ENCODE peak calls at places on chromosomes 2 and 18, in five cellular contexts. One of them, this sample, is unnamed.

GRCh38 chr2:197028230-197028629 is 101.7 kb upstream of the PGAP1 start:
- DNase-seq in A549: peak
- DNase-seq in psoas muscle: no peak
- DNase-seq in GM13976: no peak
- DNase-seq in D721Med: no peak
- DNase-seq in this sample: no peak

GRCh38 chr2:235382091-235383000 is 111.5 kb upstream of the AGAP1 start:
- DNase-seq in psoas muscle: no peak
- DNase-seq in GM13976: no peak
- DNase-seq in A549: no peak
- DNase-seq in D721Med: no peak
- DNase-seq in this sample: no peak

GRCh38 chr2:152573168-152573567 is 144.1 kb downstream of the PRPF40A start:
- DNase-seq in A549: peak
- DNase-seq in psoas muscle: no peak
- DNase-seq in GM13976: peak
- DNase-seq in D721Med: no peak
- DNase-seq in this sample: peak

GRCh38 chr2:205806126-205806905 is 124.0 kb downstream of the NRP2 start:
- DNase-seq in psoas muscle: no peak
- DNase-seq in D721Med: no peak
- DNase-seq in A549: peak
- DNase-seq in GM13976: no peak
- DNase-seq in this sample: no peak

GRCh38 chr18:69895081-69896047 is 52.3 kb downstream of the CD226 start:
- DNase-seq in A549: no peak
- DNase-seq in psoas muscle: no peak
- DNase-seq in D721Med: no peak
- DNase-seq in GM13976: no peak
- DNase-seq in this sample: peak

GRCh38 chr2:149928026-149928425 is 340.5 kb upstream of the MMADHC start:
- DNase-seq in GM13976: no peak
- DNase-seq in D721Med: no peak
- DNase-seq in psoas muscle: no peak
- DNase-seq in A549: no peak
- DNase-seq in this sample: no peak

GRCh38 chr2:64311191-64311910 is 142.6 kb upstream of the LGALSL start:
- DNase-seq in D721Med: no peak
- DNase-seq in A549: no peak
- DNase-seq in psoas muscle: no peak
- DNase-seq in GM13976: no peak
- DNase-seq in this sample: no peak

GRCh38 chr2:39015424-39015823 is 105.4 kb downstream of the SOS1 start:
- DNase-seq in psoas muscle: no peak
- DNase-seq in A549: no peak
- DNase-seq in GM13976: no peak
- DNase-seq in D721Med: no peak
- DNase-seq in this sample: no peak

GRCh38 chr2:71528749-71529148 is 75.4 kb downstream of the DYSF start:
- DNase-seq in GM13976: no peak
- DNase-seq in A549: no peak
- DNase-seq in psoas muscle: no peak
- DNase-seq in D721Med: no peak
- DNase-seq in this sample: no peak

GRCh38 chr2:84902526-84902925 is 2.9 kb upstream of the TMSB10 start:
- DNase-seq in A549: no peak
- DNase-seq in psoas muscle: no peak
- DNase-seq in D721Med: no peak
- DNase-seq in GM13976: no peak
- DNase-seq in this sample: no peak

GRCh38 chr2:10331702-10332401 is 29.1 kb downstream of the HPCAL1 start:
- DNase-seq in A549: no peak
- DNase-seq in D721Med: no peak
- DNase-seq in GM13976: peak
- DNase-seq in psoas muscle: peak
- DNase-seq in this sample: peak

GRCh38 chr18:37107748-37108522 is 279.0 kb downstream of the KIAA1328 start:
- DNase-seq in A549: no peak
- DNase-seq in GM13976: no peak
- DNase-seq in psoas muscle: no peak
- DNase-seq in D721Med: no peak
- DNase-seq in this sample: no peak

GRCh38 chr18:50627594-50628542 is 68.0 kb downstream of the MAPK4 start:
- DNase-seq in A549: no peak
- DNase-seq in D721Med: no peak
- DNase-seq in psoas muscle: no peak
- DNase-seq in GM13976: no peak
- DNase-seq in this sample: no peak

GRCh38 chr18:72840109-72840508 is 27.7 kb downstream of the NETO1 start:
- DNase-seq in D721Med: no peak
- DNase-seq in A549: no peak
- DNase-seq in psoas muscle: no peak
- DNase-seq in GM13976: no peak
- DNase-seq in this sample: no peak

GRCh38 chr2:3079959-3080948 is 297.4 kb downstream of the EIPR1 start:
- DNase-seq in A549: no peak
- DNase-seq in GM13976: no peak
- DNase-seq in D721Med: no peak
- DNase-seq in psoas muscle: no peak
- DNase-seq in this sample: no peak

GRCh38 chr18:21703241-21703820 is 1.2 kb downstream of the ABHD3 start:
- DNase-seq in D721Med: no peak
- DNase-seq in A549: peak
- DNase-seq in GM13976: peak
- DNase-seq in psoas muscle: no peak
- DNase-seq in this sample: peak

GRCh38 chr2:216698895-216699294 is 3.5 kb upstream of the IGFBP5 start:
- DNase-seq in GM13976: peak
- DNase-seq in psoas muscle: no peak
- DNase-seq in A549: peak
- DNase-seq in D721Med: no peak
- DNase-seq in this sample: peak

GRCh38 chr2:223041527-223042109 is 10.4 kb upstream of the KCNE4 start:
- DNase-seq in A549: peak
- DNase-seq in GM13976: no peak
- DNase-seq in D721Med: no peak
- DNase-seq in psoas muscle: peak
- DNase-seq in this sample: no peak

GRCh38 chr2:47267389-47268086 is 112.4 kb upstream of the STPG4 start:
- DNase-seq in D721Med: no peak
- DNase-seq in psoas muscle: no peak
- DNase-seq in A549: no peak
- DNase-seq in GM13976: no peak
- DNase-seq in this sample: no peak

GRCh38 chr2:15937882-15938802 is 2.2 kb upstream of the MYCN start:
- DNase-seq in GM13976: no peak
- DNase-seq in psoas muscle: no peak
- DNase-seq in D721Med: no peak
- DNase-seq in A549: no peak
- DNase-seq in this sample: no peak

DNA sequence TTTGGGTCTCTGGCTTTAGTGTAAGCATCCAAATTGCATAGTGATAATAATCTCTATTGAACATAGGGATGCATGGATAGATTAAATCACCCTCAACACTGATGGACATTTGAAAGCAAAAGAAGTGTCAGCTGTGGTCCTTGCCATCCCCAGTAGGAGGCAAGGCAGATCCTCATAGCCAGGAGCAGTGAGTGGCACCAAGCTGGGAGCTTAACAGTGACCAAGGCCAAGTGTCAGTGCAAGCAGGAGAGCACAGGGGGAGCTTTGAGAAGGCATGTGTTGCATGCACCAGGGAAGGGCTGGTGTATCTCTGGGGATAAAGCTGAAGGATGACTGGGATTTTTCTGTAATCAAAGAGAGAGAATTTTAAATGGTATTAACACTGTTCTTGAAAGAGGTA is 14.7 kb downstream of the SLC14A1 start:
- DNase-seq in GM13976: no peak
- DNase-seq in D721Med: no peak
- DNase-seq in A549: no peak
- DNase-seq in psoas muscle: no peak
- DNase-seq in this sample: no peak
- TF ChIP-seq CTCF in GM13976: no peak
- TF ChIP-seq CTCF in D721Med: no peak
- TF ChIP-seq CTCF in A549: no peak
- TF ChIP-seq CTCF in psoas muscle: no peak
- TF ChIP-seq CTCF in this sample: no peak

GRCh38 chr2:198961555-198961954 is 496.2 kb downstream of the SATB2 start:
- DNase-seq in D721Med: no peak
- DNase-seq in GM13976: no peak
- DNase-seq in A549: no peak
- DNase-seq in psoas muscle: no peak
- DNase-seq in this sample: no peak
- TF ChIP-seq CTCF in D721Med: no peak
- TF ChIP-seq CTCF in GM13976: no peak
- TF ChIP-seq CTCF in A549: no peak
- TF ChIP-seq CTCF in psoas muscle: no peak
- TF ChIP-seq CTCF in this sample: no peak

DNA sequence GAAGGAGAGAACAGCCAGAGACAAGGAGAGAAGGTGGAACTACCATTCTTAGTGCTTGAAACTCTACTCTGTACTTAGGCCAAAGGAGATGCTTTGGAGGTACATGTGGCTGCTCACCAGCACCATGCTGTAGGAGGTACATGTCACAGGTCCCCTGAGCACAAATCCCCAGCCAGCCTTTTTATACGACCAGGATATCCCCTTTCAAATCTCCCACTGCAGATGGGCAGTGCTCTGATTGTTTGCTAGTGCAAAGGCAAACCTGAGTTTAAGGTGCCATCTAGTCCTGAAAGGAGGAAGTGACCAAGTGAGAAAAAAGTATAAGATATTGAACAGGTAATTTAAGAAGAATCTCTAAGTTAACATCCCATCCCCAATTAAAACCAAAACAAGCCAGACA is 17.1 kb upstream of the TTC21B start:
- DNase-seq in D721Med: no peak
- DNase-seq in GM13976: no peak
- DNase-seq in A549: no peak
- DNase-seq in psoas muscle: no peak
- DNase-seq in this sample: no peak
- TF ChIP-seq CTCF in D721Med: no peak
- TF ChIP-seq CTCF in GM13976: no peak
- TF ChIP-seq CTCF in A549: no peak
- TF ChIP-seq CTCF in psoas muscle: no peak
- TF ChIP-seq CTCF in this sample: no peak

DNA sequence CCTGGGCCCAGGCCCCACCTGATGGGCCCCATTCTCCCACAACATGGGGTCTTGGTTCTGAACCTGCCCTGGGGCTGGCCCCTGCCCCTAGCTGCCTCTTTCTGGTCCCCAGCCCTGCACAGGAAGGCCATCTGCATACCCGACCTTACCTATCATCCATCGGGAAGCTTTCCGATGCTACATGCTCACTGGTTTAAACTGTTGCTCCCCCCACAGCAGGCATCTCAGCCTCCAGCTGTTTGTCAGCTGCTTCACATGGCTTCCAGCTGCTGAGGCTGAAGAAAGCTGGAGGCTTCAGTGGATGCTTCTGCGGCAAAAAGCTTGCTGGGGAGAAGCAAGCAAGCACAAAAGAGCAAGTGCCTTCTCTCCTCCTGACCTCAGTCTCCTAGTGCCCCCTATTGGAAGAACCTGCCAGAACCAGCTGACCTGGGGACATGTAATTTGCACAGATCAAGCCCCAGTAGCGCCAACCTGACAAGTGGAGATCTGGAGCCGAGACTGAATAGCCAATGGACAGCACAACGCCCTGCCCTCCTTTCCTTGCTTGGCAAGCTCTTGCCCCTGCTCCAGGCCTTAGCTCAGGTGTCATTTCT is 24.1 kb upstream of the RHOB start:
- DNase-seq in psoas muscle: no peak
- DNase-seq in GM13976: peak
- DNase-seq in D721Med: no peak
- DNase-seq in A549: no peak
- DNase-seq in this sample: peak
- TF ChIP-seq CTCF in psoas muscle: peak
- TF ChIP-seq CTCF in GM13976: peak
- TF ChIP-seq CTCF in D721Med: peak
- TF ChIP-seq CTCF in A549: no peak
- TF ChIP-seq CTCF in this sample: no peak

GRCh38 chr2:5915926-5916325 is 223.7 kb downstream of the SOX11 start:
- DNase-seq in A549: no peak
- DNase-seq in GM13976: no peak
- DNase-seq in psoas muscle: no peak
- DNase-seq in D721Med: no peak
- DNase-seq in this sample: peak
- TF ChIP-seq CTCF in A549: peak
- TF ChIP-seq CTCF in GM13976: peak
- TF ChIP-seq CTCF in psoas muscle: peak
- TF ChIP-seq CTCF in D721Med: peak
- TF ChIP-seq CTCF in this sample: peak

GRCh38 chr2:170143045-170143717 is 34.8 kb upstream of the MYO3B start:
- DNase-seq in D721Med: no peak
- DNase-seq in psoas muscle: no peak
- DNase-seq in GM13976: no peak
- DNase-seq in A549: no peak
- DNase-seq in this sample: no peak

GRCh38 chr2:170140561-170140960 is 37.4 kb upstream of the MYO3B start:
- DNase-seq in GM13976: no peak
- DNase-seq in D721Med: no peak
- DNase-seq in psoas muscle: no peak
- DNase-seq in A549: no peak
- DNase-seq in this sample: no peak

GRCh38 chr2:170142502-170142901 is 35.4 kb upstream of the MYO3B start:
- DNase-seq in D721Med: no peak
- DNase-seq in A549: no peak
- DNase-seq in psoas muscle: no peak
- DNase-seq in GM13976: no peak
- DNase-seq in this sample: no peak

GRCh38 chr2:170141865-170142264 is 36.1 kb upstream of the MYO3B start:
- DNase-seq in D721Med: no peak
- DNase-seq in psoas muscle: no peak
- DNase-seq in A549: no peak
- DNase-seq in GM13976: peak
- DNase-seq in this sample: no peak

DNA sequence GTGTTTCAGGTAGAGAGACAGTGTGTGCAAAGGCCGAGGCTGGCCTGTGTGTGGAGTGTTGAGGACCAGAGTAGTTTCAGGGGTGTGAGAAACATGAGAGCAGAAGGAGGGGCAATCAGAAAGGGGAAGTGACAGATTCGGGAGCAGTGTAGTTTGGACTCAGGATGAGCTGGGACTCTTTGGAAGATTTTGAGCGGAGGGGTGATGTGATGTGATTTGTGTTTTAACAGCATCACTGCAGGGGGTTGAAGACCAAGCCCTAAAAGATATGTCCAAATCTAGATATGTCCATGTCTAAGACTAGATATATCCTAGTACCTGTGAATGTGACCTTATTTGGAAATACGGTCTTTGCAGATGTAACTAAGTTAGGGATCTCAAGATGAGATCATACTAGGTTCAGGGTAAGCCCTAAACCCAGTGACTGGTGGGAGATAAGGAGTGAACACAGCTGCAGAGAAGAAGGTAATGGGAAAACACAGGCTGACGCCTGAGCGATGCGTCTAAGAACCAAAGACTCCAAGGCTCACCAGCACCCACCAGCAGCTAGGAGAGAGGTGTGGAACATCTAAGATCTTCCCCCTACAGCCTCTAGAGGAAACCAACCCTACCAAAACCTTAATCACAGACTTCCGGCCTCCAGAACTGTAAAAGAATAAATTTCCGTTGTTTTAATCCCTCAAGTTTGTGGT is 38.5 kb upstream of the MYO3B start:
- DNase-seq in A549: no peak
- DNase-seq in D721Med: no peak
- DNase-seq in GM13976: no peak
- DNase-seq in psoas muscle: no peak
- DNase-seq in this sample: no peak
- TF ChIP-seq CTCF in A549: no peak
- TF ChIP-seq CTCF in D721Med: no peak
- TF ChIP-seq CTCF in GM13976: no peak
- TF ChIP-seq CTCF in psoas muscle: no peak
- TF ChIP-seq CTCF in this sample: no peak